ENCODE peak calls at places on chromosomes 5 and 9, in nine cellular contexts. P is cardiac fibroblast, Q is T-helper 2 cell, A is substantia nigra, O is MCF 10A, C is NCI-H1694 treated with DMSO at 0.1 percent for 48 hours, N is ACHN, R is iPS-NIHi11, L is NCI-H1436 treated with DMSO at 0.1 percent for 48 hours. U is an unnamed sample.

GRCh38 chr9:37029304-37029775 is 4.7 kb downstream of the PAX5 start:
- DNase-seq in A (no peak), P (no peak), O (no peak), L (no peak), Q (no peak), R (no peak), N (peak), C (no peak), U (no peak)

GRCh38 chr5:15715966-15716365 is 216.0 kb downstream of the FBXL7 start:
- DNase-seq in O (no peak), Q (no peak), A (no peak), L (no peak), C (no peak), P (peak), N (no peak), R (no peak), U (no peak)

GRCh38 chr5:139634028-139634325 is 14.2 kb upstream of the CXXC5 start:
- DNase-seq in L (no peak), O (no peak), P (no peak), A (no peak), Q (no peak), N (no peak), C (no peak), R (no peak), U (no peak)

GRCh38 chr5:14472986-14473567 is 108.5 kb upstream of the OTULINL start:
- DNase-seq in L (no peak), R (no peak), O (no peak), P (no peak), A (no peak), Q (no peak), N (no peak), C (no peak), U (no peak)

GRCh38 chr9:127133739-127134167 is 11.3 kb upstream of the ANGPTL2 start:
- DNase-seq in L (no peak), P (peak), Q (no peak), O (no peak), A (peak), N (no peak), C (peak), R (peak), U (no peak)

GRCh38 chr9:786405-786804 is 55.1 kb upstream of the DMRT1 start:
- DNase-seq in A (no peak), L (no peak), Q (no peak), P (no peak), C (no peak), N (no peak), R (no peak), O (no peak), U (no peak)

GRCh38 chr9:13444272-13444608 is 164.7 kb upstream of the MPDZ start:
- DNase-seq in A (no peak), L (no peak), C (peak), O (no peak), N (no peak), P (no peak), R (no peak), Q (no peak), U (no peak)

GRCh38 chr5:176531902-176532493 is 5.2 kb downstream of the RNF44 start:
- DNase-seq in P (no peak), R (no peak), O (no peak), Q (no peak), C (no peak), L (no peak), A (no peak), N (no peak), U (no peak)

GRCh38 chr5:136674178-136674577 is 308.8 kb upstream of the TRPC7 start:
- DNase-seq in A (no peak), Q (no peak), C (no peak), O (no peak), N (no peak), L (no peak), R (no peak), P (no peak), U (no peak)

GRCh38 chr5:147189109-147189424 is 45.8 kb upstream of the STK32A start:
- DNase-seq in P (no peak), O (no peak), Q (no peak), C (no peak), R (no peak), A (no peak), N (no peak), L (no peak), U (no peak)

GRCh38 chr9:112380102-112380581 is at the start of gene HSDL2:
- DNase-seq in N (peak), L (no peak), O (peak), R (no peak), P (peak), Q (no peak), A (no peak), C (no peak), U (no peak)

GRCh38 chr9:136095495-136096058 is 488 bp upstream of the NACC2 start:
- DNase-seq in N (peak), P (peak), A (no peak), Q (no peak), C (no peak), O (no peak), R (peak), L (no peak), U (peak)

GRCh38 chr5:147190236-147190815 is 44.5 kb upstream of the STK32A start:
- DNase-seq in Q (no peak), C (no peak), L (no peak), R (no peak), O (no peak), P (peak), N (no peak), A (peak), U (no peak)

GRCh38 chr5:105953616-105954015 is 1717.1 kb downstream of the EFNA5 start:
- DNase-seq in A (no peak), P (no peak), N (no peak), C (peak), L (no peak), O (no peak), R (no peak), Q (no peak), U (no peak)

GRCh38 chr5:80481019-80481893 is 6.6 kb upstream of the FAM151B start:
- DNase-seq in A (no peak), P (peak), N (peak), Q (no peak), C (peak), L (no peak), R (peak), O (peak), U (peak)

GRCh38 chr5:138595396-138595795 is 20.2 kb upstream of the HSPA9 start:
- DNase-seq in L (no peak), R (no peak), Q (no peak), N (no peak), C (peak), A (no peak), P (no peak), O (no peak), U (no peak)

GRCh38 chr9:127993721-127994120 is 12.9 kb upstream of the EEIG1 start:
- DNase-seq in O (no peak), N (no peak), P (no peak), Q (no peak), C (no peak), R (no peak), A (no peak), L (no peak), U (no peak)

GRCh38 chr5:168039485-168040005 is 251.9 kb upstream of the WWC1 start:
- DNase-seq in R (no peak), O (no peak), Q (no peak), C (no peak), N (no peak), P (no peak), L (no peak), A (no peak), U (no peak)

U was measured in D341Med.